ENCODE peak calls at places on chromosomes 5 and 9, in eight cellular contexts. T is sigmoid colon, W is heart left ventricle, I is prostate gland, C is HCT116, X is HepG2, A is Peyer's patch, N is stomach. V is an unnamed sample.

GRCh38 chr5:57724836-57725235 is 242.2 kb upstream of the ACTBL2 start:
- DNase-seq in T (no peak), W (no peak), I (no peak), C (no peak), X (no peak), A (no peak), N (no peak), V (no peak)

GRCh38 chr5:61575103-61575502 is 243.0 kb downstream of the ZSWIM6 start:
- DNase-seq in T (no peak), W (no peak), I (no peak), C (no peak), X (no peak), A (no peak), N (no peak), V (no peak)

GRCh38 chr5:174418809-174419522 is 305.4 kb upstream of the MSX2 start:
- DNase-seq in T (no peak), W (no peak), I (no peak), C (peak), X (peak), A (peak), N (no peak), V (no peak)

GRCh38 chr9:121169094-121169601 is 32.5 kb downstream of the RAB14 start:
- DNase-seq in T (no peak), W (no peak), I (no peak), C (no peak), X (peak), A (no peak), N (no peak), V (no peak)

GRCh38 chr5:149161026-149161687 is 19.9 kb downstream of the ABLIM3 start:
- DNase-seq in T (no peak), W (no peak), I (no peak), C (no peak), X (peak), A (no peak), N (no peak), V (no peak)

GRCh38 chr5:78718827-78719226 is 70.3 kb upstream of the LHFPL2 start:
- DNase-seq in T (no peak), W (no peak), I (no peak), C (no peak), X (no peak), A (no peak), N (no peak), V (no peak)

GRCh38 chr9:105359899-105360298 is 87.9 kb upstream of the FSD1L start:
- DNase-seq in T (no peak), W (no peak), I (no peak), C (no peak), X (no peak), A (no peak), N (no peak), V (no peak)

GRCh38 chr9:15374310-15374709 is 48.4 kb upstream of the SNAPC3 start:
- DNase-seq in T (no peak), W (no peak), I (no peak), C (no peak), X (no peak), A (no peak), N (no peak), V (no peak)

GRCh38 chr5:119274767-119275130 is 81.1 kb upstream of the TNFAIP8 start:
- DNase-seq in T (no peak), W (no peak), I (no peak), C (peak), X (no peak), A (no peak), N (no peak), V (no peak)

GRCh38 chr9:33130501-33130900 is 36.6 kb downstream of the B4GALT1 start:
- DNase-seq in T (peak), W (no peak), I (no peak), C (no peak), X (no peak), A (no peak), N (no peak), V (no peak)

DNA sequence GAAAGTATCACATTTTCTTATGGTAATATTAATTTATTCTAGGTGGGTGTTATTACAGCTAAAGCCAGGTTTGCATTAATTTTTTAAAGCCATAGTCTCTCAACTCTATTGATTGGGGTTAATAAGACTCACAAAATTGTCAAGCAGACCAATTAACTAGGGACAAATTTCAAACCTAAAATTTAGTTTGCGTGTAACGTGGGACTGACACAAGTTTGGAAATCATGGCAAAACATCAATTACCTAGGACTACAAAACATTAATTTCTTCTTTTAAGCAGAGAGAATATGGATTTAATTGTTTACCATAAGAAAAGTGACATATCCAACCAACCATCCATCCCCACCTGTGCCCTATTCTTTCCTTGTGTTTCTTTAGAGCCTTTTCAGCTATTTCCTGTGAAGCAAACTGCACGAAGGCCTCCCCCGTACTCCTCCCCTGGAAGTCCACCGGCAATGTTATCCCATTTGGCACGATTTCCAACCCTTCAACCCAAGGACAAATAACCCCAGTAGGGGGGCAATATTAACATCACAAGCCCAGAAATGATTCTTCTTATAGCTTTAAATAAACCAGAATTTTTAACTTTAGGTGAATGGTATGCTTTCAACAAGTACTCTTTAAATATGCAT is 4.4 kb downstream of the HNRNPH1 start:
- DNase-seq in T (peak), W (no peak), I (no peak), C (no peak), X (no peak), A (no peak), N (no peak), V (no peak)
- TF ChIP-seq POLR2A in T (no peak), W (no peak), I (no peak), C (no peak), X (no peak), A (no peak), N (no peak), V (no peak)

GRCh38 chr9:112028242-112029221 is 131.9 kb downstream of the UGCG start:
- DNase-seq in T (no peak), W (no peak), I (no peak), C (no peak), X (no peak), A (no peak), N (no peak), V (no peak)
- TF ChIP-seq POLR2A in T (no peak), W (no peak), I (no peak), C (no peak), X (no peak), A (no peak), N (no peak), V (no peak)

GRCh38 chr5:37740331-37741066 is 99.3 kb downstream of the GDNF start:
- DNase-seq in T (no peak), W (no peak), I (no peak), C (no peak), X (no peak), A (no peak), N (no peak), V (no peak)
- TF ChIP-seq POLR2A in T (no peak), W (no peak), I (no peak), C (no peak), X (no peak), A (no peak), N (no peak), V (no peak)

GRCh38 chr9:136544549-136545064 is 1.2 kb downstream of the NOTCH1 start:
- DNase-seq in T (peak), W (peak), I (peak), C (no peak), X (no peak), A (peak), N (peak), V (no peak)
- TF ChIP-seq POLR2A in T (no peak), W (no peak), I (peak), C (no peak), X (no peak), A (peak), N (no peak), V (no peak)

DNA sequence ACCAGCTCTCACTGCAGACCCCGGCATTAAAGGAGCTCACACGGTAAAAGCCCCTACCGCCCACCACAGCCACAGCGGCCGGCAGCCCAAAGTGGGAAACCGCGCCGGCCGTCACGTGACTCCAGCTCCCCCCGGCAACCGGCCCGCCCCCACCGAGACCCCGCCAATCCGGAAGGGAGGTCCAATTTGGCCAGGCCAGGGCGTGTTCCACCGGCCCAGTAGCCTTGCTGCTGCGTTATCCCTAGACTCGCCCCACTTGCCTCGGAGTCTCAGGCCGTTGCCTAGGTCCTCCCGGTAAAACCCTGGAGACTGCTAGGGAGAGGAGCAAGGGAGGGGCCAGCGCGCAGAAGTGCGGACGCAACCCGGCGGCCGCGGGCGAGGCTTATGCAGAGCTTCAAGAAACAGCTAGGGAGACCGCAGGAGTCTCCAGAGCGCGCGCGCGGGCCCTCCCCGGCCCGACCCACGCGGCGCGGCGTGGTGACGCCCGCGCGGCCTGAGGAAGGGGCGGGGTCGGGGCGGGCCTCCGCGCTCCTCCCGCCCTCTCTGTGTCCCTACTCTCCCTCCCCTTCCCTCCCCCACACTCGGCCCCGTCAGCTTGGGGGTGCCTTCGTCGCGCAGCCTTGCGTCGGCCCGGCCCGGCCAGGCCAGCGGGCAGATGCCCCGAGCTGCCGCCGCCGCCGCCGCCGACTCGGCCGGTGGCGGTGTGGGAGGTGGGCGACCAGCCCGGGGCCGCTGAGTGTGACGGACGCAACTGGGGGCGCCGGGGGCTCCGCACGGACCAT is at the start of gene RIC1:
- DNase-seq in T (peak), W (peak), I (peak), C (peak), X (peak), A (peak), N (peak), V (peak)
- TF ChIP-seq POLR2A in T (peak), W (peak), I (peak), C (peak), X (peak), A (peak), N (peak), V (peak)

GRCh38 chr9:127224178-127224882 is 40.2 kb upstream of the GARNL3 start:
- DNase-seq in T (peak), W (peak), I (peak), C (peak), X (peak), A (peak), N (peak), V (peak)
- TF ChIP-seq POLR2A in T (no peak), W (no peak), I (peak), C (no peak), X (peak), A (peak), N (no peak), V (peak)

GRCh38 chr9:72812622-72813111 is 140.2 kb downstream of the ALDH1A1 start:
- DNase-seq in T (no peak), W (no peak), I (no peak), C (no peak), X (no peak), A (no peak), N (no peak), V (no peak)

GRCh38 chr9:72813544-72813943 is 139.3 kb downstream of the ALDH1A1 start:
- DNase-seq in T (no peak), W (no peak), I (no peak), C (no peak), X (no peak), A (no peak), N (no peak), V (no peak)

GRCh38 chr9:72807765-72808445 is 144.9 kb downstream of the ALDH1A1 start:
- DNase-seq in T (no peak), W (no peak), I (no peak), C (peak), X (peak), A (no peak), N (no peak), V (no peak)

GRCh38 chr9:72809586-72809985 is 143.3 kb downstream of the ALDH1A1 start:
- DNase-seq in T (no peak), W (no peak), I (no peak), C (no peak), X (no peak), A (no peak), N (no peak), V (no peak)

DNA sequence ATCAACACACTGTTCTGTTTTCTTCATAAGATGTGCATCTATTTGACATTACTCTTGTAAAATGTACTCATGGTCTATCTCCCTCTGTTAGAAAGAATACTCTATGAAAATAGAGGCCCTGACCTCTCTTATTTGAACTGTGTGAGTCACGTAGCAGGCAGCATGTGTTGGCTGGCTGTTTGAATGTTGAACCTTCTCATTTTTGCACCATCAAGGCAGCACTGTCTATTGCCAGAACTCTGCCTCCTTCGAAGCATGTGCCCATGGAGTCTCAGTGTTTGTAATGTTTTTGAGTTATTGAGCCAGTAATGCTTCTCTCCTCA is 144.4 kb downstream of the ALDH1A1 start:
- DNase-seq in T (no peak), W (no peak), I (no peak), C (no peak), X (no peak), A (no peak), N (no peak), V (no peak)
- TF ChIP-seq POLR2A in T (no peak), W (no peak), I (no peak), C (no peak), X (no peak), A (no peak), N (no peak), V (no peak)

GRCh38 chr5:145293716-145294115 is 541.4 kb downstream of the PRELID2 start:
- DNase-seq in T (no peak), W (no peak), I (no peak), C (no peak), X (no peak), A (no peak), N (no peak), V (no peak)

GRCh38 chr5:145294321-145294720 is 540.8 kb downstream of the PRELID2 start:
- DNase-seq in T (no peak), W (no peak), I (no peak), C (no peak), X (no peak), A (no peak), N (no peak), V (no peak)

DNA sequence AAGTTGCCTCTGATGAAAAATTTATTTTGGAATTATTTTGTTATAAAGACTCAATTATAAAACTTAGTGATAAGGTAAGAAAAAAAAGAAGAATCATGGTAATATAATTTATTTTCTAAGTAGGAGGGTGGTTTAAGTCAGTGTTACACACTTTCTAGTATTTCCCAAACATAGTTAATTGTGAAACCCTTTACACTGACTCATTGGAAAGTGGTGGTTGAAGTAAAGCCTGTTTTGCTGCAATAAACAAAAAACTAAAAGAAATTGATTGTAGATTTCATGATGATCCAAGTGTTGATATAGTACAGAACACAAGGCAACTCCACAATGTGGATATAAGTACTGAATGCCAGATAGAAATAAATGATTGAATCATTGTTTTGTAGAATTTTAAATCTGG is 539.9 kb downstream of the PRELID2 start:
- DNase-seq in T (no peak), W (no peak), I (no peak), C (no peak), X (no peak), A (no peak), N (no peak), V (no peak)
- TF ChIP-seq POLR2A in T (no peak), W (no peak), I (no peak), C (no peak), X (no peak), A (no peak), N (no peak), V (no peak)

DNA sequence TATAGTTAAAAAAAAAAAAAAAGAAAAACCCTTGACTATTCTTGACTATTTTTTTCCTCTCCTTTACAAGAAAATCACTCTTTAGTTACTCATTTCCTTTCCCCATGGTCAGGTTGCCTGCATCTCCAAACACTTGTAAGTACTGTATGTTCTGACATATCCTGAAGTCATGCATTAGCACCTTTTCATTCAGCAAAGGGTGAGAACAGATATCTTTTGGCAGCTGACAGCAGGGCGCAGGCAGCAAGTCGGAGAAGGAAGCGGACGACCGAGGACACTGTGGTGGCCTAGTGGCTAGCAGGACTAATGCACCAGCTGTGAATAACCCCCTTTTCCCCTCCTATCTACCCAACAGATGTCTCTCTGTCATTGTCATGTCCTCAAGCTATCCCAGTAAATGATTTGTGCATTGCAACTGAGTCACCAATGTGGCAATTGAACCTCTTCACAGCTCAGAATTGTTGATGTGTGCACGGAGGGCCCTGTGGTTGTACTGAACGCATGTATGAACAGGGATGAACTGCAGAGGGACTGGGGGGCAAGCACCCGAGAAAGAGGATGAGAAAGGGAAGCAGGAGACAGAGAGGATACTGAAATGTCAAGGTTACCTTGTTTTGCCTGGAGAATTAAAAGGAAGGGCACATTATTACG is 996.0 kb upstream of the ARRDC3 start:
- DNase-seq in T (no peak), W (no peak), I (no peak), C (no peak), X (no peak), A (no peak), N (no peak), V (no peak)
- TF ChIP-seq POLR2A in T (no peak), W (no peak), I (no peak), C (no peak), X (no peak), A (no peak), N (no peak), V (no peak)

V was measured in uterus.